ENCODE peak calls at places on chromosomes 13 and 19, in four cellular contexts. One of them, this sample, is unnamed.

GRCh38 chr19:46862974-46863632 is 2.3 kb downstream of the ARHGAP35 start:
- DNase-seq in stomach: no peak
- DNase-seq in CD8-positive, alpha-beta T cell: no peak
- DNase-seq in foreskin keratinocyte: no peak
- DNase-seq in this sample: no peak

GRCh38 chr19:29001006-29001921 is 211.7 kb downstream of the UQCRFS1 start:
- DNase-seq in stomach: no peak
- DNase-seq in foreskin keratinocyte: no peak
- DNase-seq in CD8-positive, alpha-beta T cell: no peak
- DNase-seq in this sample: no peak

GRCh38 chr19:2552859-2553258 is 76.9 kb downstream of the GADD45B start:
- DNase-seq in stomach: no peak
- DNase-seq in foreskin keratinocyte: no peak
- DNase-seq in CD8-positive, alpha-beta T cell: peak; percentile 37
- DNase-seq in this sample: no peak

GRCh38 chr19:16330368-16330801 is 5.8 kb downstream of the KLF2 start:
- DNase-seq in foreskin keratinocyte: peak; percentile 87
- DNase-seq in stomach: peak; percentile 88
- DNase-seq in CD8-positive, alpha-beta T cell: peak; percentile 95
- DNase-seq in this sample: peak; percentile 73

GRCh38 chr19:53978975-53979801 is 12.2 kb upstream of the CACNG6 start:
- DNase-seq in foreskin keratinocyte: no peak
- DNase-seq in CD8-positive, alpha-beta T cell: no peak
- DNase-seq in stomach: no peak
- DNase-seq in this sample: no peak

GRCh38 chr19:34757441-34757840 is 15.6 kb downstream of the ZNF599 start:
- DNase-seq in foreskin keratinocyte: no peak
- DNase-seq in CD8-positive, alpha-beta T cell: no peak
- DNase-seq in stomach: no peak
- DNase-seq in this sample: no peak

GRCh38 chr19:1789282-1790020 is 22.6 kb downstream of the ATP8B3 start:
- DNase-seq in foreskin keratinocyte: no peak
- DNase-seq in CD8-positive, alpha-beta T cell: no peak
- DNase-seq in stomach: no peak
- DNase-seq in this sample: no peak

GRCh38 chr13:62524061-62524460 is 1108.4 kb upstream of the PCDH20 start:
- DNase-seq in stomach: no peak
- DNase-seq in foreskin keratinocyte: no peak
- DNase-seq in CD8-positive, alpha-beta T cell: no peak
- DNase-seq in this sample: no peak

GRCh38 chr19:19627716-19628498 is at the start of gene LPAR2:
- DNase-seq in stomach: peak; percentile 87
- DNase-seq in CD8-positive, alpha-beta T cell: peak; percentile 87
- DNase-seq in foreskin keratinocyte: peak; percentile 40
- DNase-seq in this sample: no peak

GRCh38 chr19:34808566-34808965 is 35.6 kb upstream of the ZNF599 start:
- DNase-seq in foreskin keratinocyte: peak; percentile 79
- DNase-seq in stomach: no peak
- DNase-seq in CD8-positive, alpha-beta T cell: no peak
- DNase-seq in this sample: no peak

GRCh38 chr19:39014037-39014436 is 18.3 kb downstream of the FBXO27 start:
- DNase-seq in stomach: no peak
- DNase-seq in CD8-positive, alpha-beta T cell: no peak
- DNase-seq in foreskin keratinocyte: no peak
- DNase-seq in this sample: no peak

GRCh38 chr13:75186384-75186783 is 295.6 kb downstream of the TBC1D4 start:
- DNase-seq in CD8-positive, alpha-beta T cell: no peak
- DNase-seq in foreskin keratinocyte: no peak
- DNase-seq in stomach: no peak
- DNase-seq in this sample: no peak

GRCh38 chr13:41590643-41591042 is 133.3 kb downstream of the RGCC start:
- DNase-seq in foreskin keratinocyte: peak; percentile 98
- DNase-seq in stomach: no peak
- DNase-seq in CD8-positive, alpha-beta T cell: no peak
- DNase-seq in this sample: no peak

GRCh38 chr13:95137096-95137495 is 164.2 kb downstream of the ABCC4 start:
- DNase-seq in foreskin keratinocyte: no peak
- DNase-seq in stomach: no peak
- DNase-seq in CD8-positive, alpha-beta T cell: no peak
- DNase-seq in this sample: no peak

GRCh38 chr13:45456196-45456972 is 8.4 kb upstream of the COG3 start:
- DNase-seq in CD8-positive, alpha-beta T cell: no peak
- DNase-seq in foreskin keratinocyte: peak; percentile 91
- DNase-seq in stomach: no peak
- DNase-seq in this sample: no peak

GRCh38 chr13:94351292-94352000 is 128.0 kb downstream of the DCT start:
- DNase-seq in CD8-positive, alpha-beta T cell: no peak
- DNase-seq in stomach: no peak
- DNase-seq in foreskin keratinocyte: peak; percentile 46
- DNase-seq in this sample: no peak

GRCh38 chr19:44788971-44789370 is 11.3 kb downstream of the CBLC start:
- DNase-seq in CD8-positive, alpha-beta T cell: no peak
- DNase-seq in stomach: no peak
- DNase-seq in foreskin keratinocyte: no peak
- DNase-seq in this sample: no peak

GRCh38 chr13:51944428-51944827 is 66.8 kb downstream of the ATP7B start:
- DNase-seq in stomach: no peak
- DNase-seq in foreskin keratinocyte: no peak
- DNase-seq in CD8-positive, alpha-beta T cell: no peak
- DNase-seq in this sample: no peak

GRCh38 chr13:93502071-93502470 is 275.5 kb downstream of the GPC6 start:
- DNase-seq in CD8-positive, alpha-beta T cell: no peak
- DNase-seq in stomach: no peak
- DNase-seq in foreskin keratinocyte: no peak
- DNase-seq in this sample: no peak

GRCh38 chr19:1250374-1251232 is 2.2 kb downstream of the MIDN start:
- DNase-seq in foreskin keratinocyte: no peak
- DNase-seq in CD8-positive, alpha-beta T cell: peak; percentile 71
- DNase-seq in stomach: no peak
- DNase-seq in this sample: no peak

GRCh38 chr13:82010780-82011179 is 1669.9 kb upstream of the SPRY2 start:
- DNase-seq in CD8-positive, alpha-beta T cell: no peak
- DNase-seq in foreskin keratinocyte: no peak
- DNase-seq in stomach: no peak
- DNase-seq in this sample: no peak

GRCh38 chr13:113765241-113765910 is 6.3 kb downstream of the TMEM255B start:
- DNase-seq in CD8-positive, alpha-beta T cell: no peak
- DNase-seq in foreskin keratinocyte: no peak
- DNase-seq in stomach: no peak
- DNase-seq in this sample: no peak

GRCh38 chr19:41753936-41754529 is 1.3 kb upstream of the CEACAM6 start:
- DNase-seq in CD8-positive, alpha-beta T cell: peak; percentile 74
- DNase-seq in foreskin keratinocyte: no peak
- DNase-seq in stomach: peak; percentile 75
- DNase-seq in this sample: peak; percentile 12

GRCh38 chr13:23963184-23963931 is 66.1 kb upstream of the C1QTNF9B start:
- DNase-seq in foreskin keratinocyte: no peak
- DNase-seq in stomach: no peak
- DNase-seq in CD8-positive, alpha-beta T cell: no peak
- DNase-seq in this sample: no peak

GRCh38 chr13:67118277-67118676 is 111.9 kb downstream of the PCDH9 start:
- DNase-seq in foreskin keratinocyte: no peak
- DNase-seq in CD8-positive, alpha-beta T cell: no peak
- DNase-seq in stomach: no peak
- DNase-seq in this sample: no peak

GRCh38 chr19:28468701-28469459 is 744.1 kb downstream of the UQCRFS1 start:
- DNase-seq in CD8-positive, alpha-beta T cell: peak; percentile 16
- DNase-seq in stomach: no peak
- DNase-seq in foreskin keratinocyte: peak; percentile 11
- DNase-seq in this sample: no peak

GRCh38 chr19:46471116-46471733 is at the start of gene PNMA8A:
- DNase-seq in stomach: peak; percentile 44
- DNase-seq in foreskin keratinocyte: peak; percentile 15
- DNase-seq in CD8-positive, alpha-beta T cell: no peak
- DNase-seq in this sample: peak; percentile 75

GRCh38 chr13:98509271-98510155 is 67.4 kb downstream of the STK24 start:
- DNase-seq in CD8-positive, alpha-beta T cell: peak; percentile 35
- DNase-seq in stomach: peak; percentile 66
- DNase-seq in foreskin keratinocyte: peak; percentile 82
- DNase-seq in this sample: no peak

GRCh38 chr19:54133312-54133956 is 4.1 kb upstream of the CNOT3 start:
- DNase-seq in stomach: no peak
- DNase-seq in foreskin keratinocyte: peak; percentile 38
- DNase-seq in CD8-positive, alpha-beta T cell: no peak
- DNase-seq in this sample: no peak

GRCh38 chr19:7912697-7913564 is 1.7 kb upstream of the TGFBR3L start:
- DNase-seq in stomach: no peak
- DNase-seq in CD8-positive, alpha-beta T cell: no peak
- DNase-seq in foreskin keratinocyte: no peak
- DNase-seq in this sample: no peak

GRCh38 chr13:98396071-98396710 is 180.7 kb downstream of the STK24 start:
- DNase-seq in foreskin keratinocyte: no peak
- DNase-seq in CD8-positive, alpha-beta T cell: no peak
- DNase-seq in stomach: no peak
- DNase-seq in this sample: no peak

GRCh38 chr19:7191946-7192691 is 102.1 kb downstream of the INSR start:
- DNase-seq in CD8-positive, alpha-beta T cell: peak; percentile 45
- DNase-seq in stomach: no peak
- DNase-seq in foreskin keratinocyte: no peak
- DNase-seq in this sample: no peak

GRCh38 chr19:16266586-16266942 is 58.1 kb upstream of the KLF2 start:
- DNase-seq in CD8-positive, alpha-beta T cell: peak; percentile 67
- DNase-seq in stomach: no peak
- DNase-seq in foreskin keratinocyte: no peak
- DNase-seq in this sample: no peak

GRCh38 chr19:29694669-29695627 is 20.1 kb downstream of the C19orf12 start:
- DNase-seq in CD8-positive, alpha-beta T cell: peak; percentile 86
- DNase-seq in stomach: peak; percentile 82
- DNase-seq in foreskin keratinocyte: peak; percentile 12
- DNase-seq in this sample: peak; percentile 85

GRCh38 chr19:51123381-51124186 is 1.1 kb upstream of the SIGLEC9 start:
- DNase-seq in CD8-positive, alpha-beta T cell: peak; percentile 37
- DNase-seq in stomach: peak; percentile 50
- DNase-seq in foreskin keratinocyte: no peak
- DNase-seq in this sample: no peak

GRCh38 chr13:113275387-113275786 is 21.7 kb upstream of the LAMP1 start:
- DNase-seq in foreskin keratinocyte: peak; percentile 69
- DNase-seq in stomach: peak; percentile 50
- DNase-seq in CD8-positive, alpha-beta T cell: peak; percentile 25
- DNase-seq in this sample: no peak

GRCh38 chr19:19900124-19900523 is 622 bp upstream of the ZNF93 start:
- DNase-seq in stomach: no peak
- DNase-seq in CD8-positive, alpha-beta T cell: no peak
- DNase-seq in foreskin keratinocyte: no peak
- DNase-seq in this sample: no peak

GRCh38 chr19:18960370-18960769 is 19.4 kb upstream of the HOMER3 start:
- DNase-seq in stomach: no peak
- DNase-seq in CD8-positive, alpha-beta T cell: no peak
- DNase-seq in foreskin keratinocyte: no peak
- DNase-seq in this sample: no peak

DNA sequence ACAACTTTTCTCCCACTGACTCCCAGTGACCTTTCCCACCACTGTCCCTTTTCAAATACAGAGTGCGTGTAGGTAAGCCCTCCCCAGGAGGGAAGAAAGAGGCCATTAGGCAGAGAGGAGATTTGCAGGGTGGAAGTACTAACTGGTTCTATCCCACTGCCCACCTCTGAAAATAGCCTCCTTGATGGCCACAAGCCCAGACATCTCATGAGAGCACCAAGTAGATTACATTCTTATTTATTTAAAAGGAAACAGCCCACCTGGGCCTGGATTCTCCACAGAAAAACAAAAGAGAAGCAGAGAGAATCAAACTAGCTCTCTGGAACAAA is 445.3 kb downstream of the FOXO1 start:
- DNase-seq in foreskin keratinocyte: no peak
- DNase-seq in stomach: no peak
- DNase-seq in CD8-positive, alpha-beta T cell: no peak
- DNase-seq in this sample: no peak
- H3K27ac ChIP-seq in foreskin keratinocyte: no peak overlapping the region
- H3K27ac ChIP-seq in stomach: peak overlapping the region; percentile 79
- H3K27ac ChIP-seq in CD8-positive, alpha-beta T cell: no peak overlapping the region
- H3K27ac ChIP-seq in this sample: no peak overlapping the region

GRCh38 chr19:48121909-48122371 is 11.3 kb upstream of the PLA2G4C start:
- DNase-seq in foreskin keratinocyte: peak; percentile 78
- DNase-seq in CD8-positive, alpha-beta T cell: no peak
- DNase-seq in stomach: no peak
- DNase-seq in this sample: no peak
- H3K27ac ChIP-seq in foreskin keratinocyte: peak overlapping the region; percentile 49
- H3K27ac ChIP-seq in CD8-positive, alpha-beta T cell: no peak overlapping the region
- H3K27ac ChIP-seq in stomach: no peak overlapping the region
- H3K27ac ChIP-seq in this sample: no peak overlapping the region

GRCh38 chr19:48400018-48400742 is 6.7 kb downstream of the GRIN2D start:
- DNase-seq in stomach: peak; percentile 61
- DNase-seq in CD8-positive, alpha-beta T cell: no peak
- DNase-seq in foreskin keratinocyte: peak; percentile 50
- DNase-seq in this sample: peak; percentile 49
- H3K27ac ChIP-seq in stomach: peak overlapping the region; percentile 3
- H3K27ac ChIP-seq in CD8-positive, alpha-beta T cell: no peak overlapping the region
- H3K27ac ChIP-seq in foreskin keratinocyte: no peak overlapping the region
- H3K27ac ChIP-seq in this sample: no peak overlapping the region

GRCh38 chr13:50549221-50549942 is 294.1 kb downstream of the DLEU7 start:
- DNase-seq in CD8-positive, alpha-beta T cell: no peak
- DNase-seq in foreskin keratinocyte: no peak
- DNase-seq in stomach: no peak
- DNase-seq in this sample: no peak
- H3K27ac ChIP-seq in CD8-positive, alpha-beta T cell: no peak overlapping the region
- H3K27ac ChIP-seq in foreskin keratinocyte: no peak overlapping the region
- H3K27ac ChIP-seq in stomach: no peak overlapping the region
- H3K27ac ChIP-seq in this sample: no peak overlapping the region

DNA sequence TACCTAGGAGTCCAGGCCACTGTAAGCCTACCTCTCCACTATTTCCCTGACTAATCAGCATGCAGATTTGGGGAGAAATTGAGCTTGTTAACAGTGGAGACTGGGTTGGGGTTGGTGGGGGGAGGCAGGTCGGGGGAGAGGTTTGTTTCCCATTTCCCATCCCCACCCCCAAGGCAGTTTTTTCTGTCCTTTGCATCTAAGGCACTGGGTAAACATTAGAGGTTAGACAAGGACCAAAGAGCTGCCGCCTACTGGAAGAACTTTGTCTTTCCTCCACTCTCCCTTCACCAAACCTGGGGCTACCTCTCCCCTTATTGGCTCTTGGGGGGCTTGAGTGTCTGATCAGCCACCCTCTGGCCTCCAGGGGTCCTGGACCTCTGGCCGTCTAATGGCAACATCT is 953 bp downstream of the KCNN4 start:
- DNase-seq in stomach: no peak
- DNase-seq in foreskin keratinocyte: no peak
- DNase-seq in CD8-positive, alpha-beta T cell: no peak
- DNase-seq in this sample: no peak
- H3K27ac ChIP-seq in stomach: peak overlapping the region; percentile 82
- H3K27ac ChIP-seq in foreskin keratinocyte: no peak overlapping the region
- H3K27ac ChIP-seq in CD8-positive, alpha-beta T cell: peak overlapping the region; percentile 29
- H3K27ac ChIP-seq in this sample: no peak overlapping the region

GRCh38 chr13:36490055-36490454 is 57.8 kb downstream of the CCNA1 start:
- DNase-seq in foreskin keratinocyte: no peak
- DNase-seq in stomach: no peak
- DNase-seq in CD8-positive, alpha-beta T cell: no peak
- DNase-seq in this sample: no peak

GRCh38 chr13:36495431-36495830 is 63.1 kb downstream of the CCNA1 start:
- DNase-seq in foreskin keratinocyte: no peak
- DNase-seq in stomach: no peak
- DNase-seq in CD8-positive, alpha-beta T cell: no peak
- DNase-seq in this sample: no peak

GRCh38 chr13:36493046-36493445 is 60.8 kb downstream of the CCNA1 start:
- DNase-seq in stomach: no peak
- DNase-seq in CD8-positive, alpha-beta T cell: no peak
- DNase-seq in foreskin keratinocyte: peak; percentile 34
- DNase-seq in this sample: no peak
- H3K27ac ChIP-seq in stomach: no peak overlapping the region
- H3K27ac ChIP-seq in CD8-positive, alpha-beta T cell: no peak overlapping the region
- H3K27ac ChIP-seq in foreskin keratinocyte: no peak overlapping the region
- H3K27ac ChIP-seq in this sample: no peak overlapping the region

This sample was measured in heart right ventricle.